ENCODE peak calls at places on chromosomes 3 and 15, in four cellular contexts. One of them, this sample, is unnamed.

GRCh38 chr3:14418670-14419250 is 16.4 kb downstream of the SLC6A6 start:
- DNase-seq in HepG2: peak; percentile 87
- DNase-seq in K562: no peak
- DNase-seq in SK-N-SH: no peak
- DNase-seq in this sample: no peak

GRCh38 chr3:142448424-142448823 is 587 bp upstream of the XRN1 start:
- DNase-seq in HepG2: no peak
- DNase-seq in K562: peak; percentile 12
- DNase-seq in SK-N-SH: peak; percentile 42
- DNase-seq in this sample: no peak

GRCh38 chr15:84631706-84632272 is 22.3 kb downstream of the WDR73 start:
- DNase-seq in HepG2: peak; percentile 12
- DNase-seq in K562: peak; percentile 41
- DNase-seq in SK-N-SH: no peak
- DNase-seq in this sample: no peak

GRCh38 chr15:99427668-99428361 is 138.0 kb upstream of the MEF2A start:
- DNase-seq in HepG2: no peak
- DNase-seq in K562: no peak
- DNase-seq in SK-N-SH: no peak
- DNase-seq in this sample: no peak

GRCh38 chr3:41650406-41650805 is 311.5 kb downstream of the ULK4 start:
- DNase-seq in HepG2: no peak
- DNase-seq in K562: no peak
- DNase-seq in SK-N-SH: no peak
- DNase-seq in this sample: no peak

GRCh38 chr3:186691676-186692075 is 25.5 kb upstream of the KNG1 start:
- DNase-seq in HepG2: no peak
- DNase-seq in K562: no peak
- DNase-seq in SK-N-SH: no peak
- DNase-seq in this sample: no peak

GRCh38 chr3:16665282-16665741 is 60.1 kb upstream of the DAZL start:
- DNase-seq in HepG2: no peak
- DNase-seq in K562: peak; percentile 16
- DNase-seq in SK-N-SH: no peak
- DNase-seq in this sample: peak; percentile 43

GRCh38 chr15:80904941-80905532 is 84.6 kb downstream of the MESD start:
- DNase-seq in HepG2: no peak
- DNase-seq in K562: peak; percentile 12
- DNase-seq in SK-N-SH: no peak
- DNase-seq in this sample: no peak

GRCh38 chr3:55218577-55218976 is 268.5 kb downstream of the WNT5A start:
- DNase-seq in HepG2: no peak
- DNase-seq in K562: no peak
- DNase-seq in SK-N-SH: no peak
- DNase-seq in this sample: no peak

GRCh38 chr3:29268651-29269050 is 12.2 kb upstream of the RBMS3 start:
- DNase-seq in HepG2: no peak
- DNase-seq in K562: no peak
- DNase-seq in SK-N-SH: no peak
- DNase-seq in this sample: no peak

GRCh38 chr3:9398715-9399708 is 1.6 kb downstream of the SETD5 start:
- DNase-seq in HepG2: peak; percentile 62
- DNase-seq in K562: peak; percentile 80
- DNase-seq in SK-N-SH: no peak
- DNase-seq in this sample: no peak

GRCh38 chr15:83999396-84000120 is 236.0 kb upstream of the GOLGA6L4 start:
- DNase-seq in HepG2: no peak
- DNase-seq in K562: no peak
- DNase-seq in SK-N-SH: no peak
- DNase-seq in this sample: no peak

GRCh38 chr3:24096695-24097290 is 151.7 kb downstream of the NR1D2 start:
- DNase-seq in HepG2: no peak
- DNase-seq in K562: no peak
- DNase-seq in SK-N-SH: no peak
- DNase-seq in this sample: no peak

GRCh38 chr15:35117508-35118280 is 32.6 kb upstream of the NANOGP8 start:
- DNase-seq in HepG2: no peak
- DNase-seq in K562: no peak
- DNase-seq in SK-N-SH: no peak
- DNase-seq in this sample: no peak

GRCh38 chr3:103499132-103499885 is 1064.5 kb downstream of the ZPLD1 start:
- DNase-seq in HepG2: no peak
- DNase-seq in K562: no peak
- DNase-seq in SK-N-SH: no peak
- DNase-seq in this sample: no peak

GRCh38 chr3:33001889-33002288 is 50.4 kb downstream of the CCR4 start:
- DNase-seq in HepG2: no peak
- DNase-seq in K562: no peak
- DNase-seq in SK-N-SH: no peak
- DNase-seq in this sample: no peak

GRCh38 chr3:30681276-30682211 is 75.1 kb downstream of the TGFBR2 start:
- DNase-seq in HepG2: no peak
- DNase-seq in K562: no peak
- DNase-seq in SK-N-SH: peak; percentile 65
- DNase-seq in this sample: no peak

GRCh38 chr3:163347944-163348343 is 1730.4 kb downstream of the SI start:
- DNase-seq in HepG2: no peak
- DNase-seq in K562: no peak
- DNase-seq in SK-N-SH: no peak
- DNase-seq in this sample: no peak

GRCh38 chr3:83076041-83076440 is 1314.6 kb upstream of the GBE1 start:
- DNase-seq in HepG2: no peak
- DNase-seq in K562: no peak
- DNase-seq in SK-N-SH: no peak
- DNase-seq in this sample: no peak

GRCh38 chr3:24596626-24597025 is 102.0 kb upstream of the THRB start:
- DNase-seq in HepG2: no peak
- DNase-seq in K562: no peak
- DNase-seq in SK-N-SH: no peak
- DNase-seq in this sample: no peak

GRCh38 chr3:57794501-57794900 is 38.4 kb downstream of the SLMAP start:
- DNase-seq in HepG2: no peak
- DNase-seq in K562: no peak
- DNase-seq in SK-N-SH: no peak
- DNase-seq in this sample: no peak

GRCh38 chr15:60390931-60391501 is 6.8 kb downstream of the ANXA2 start:
- DNase-seq in HepG2: peak; percentile 88
- DNase-seq in K562: peak; percentile 51
- DNase-seq in SK-N-SH: no peak
- DNase-seq in this sample: peak; percentile 87

GRCh38 chr3:142958707-142959106 is 4.8 kb downstream of the PAQR9 start:
- DNase-seq in HepG2: no peak
- DNase-seq in K562: peak; percentile 74
- DNase-seq in SK-N-SH: no peak
- DNase-seq in this sample: peak; percentile 71

GRCh38 chr3:106850429-106850828 is 526.8 kb upstream of the CCDC54 start:
- DNase-seq in HepG2: no peak
- DNase-seq in K562: no peak
- DNase-seq in SK-N-SH: no peak
- DNase-seq in this sample: no peak
- TF ChIP-seq RAD21 in HepG2: no peak
- TF ChIP-seq RAD21 in K562: no peak
- TF ChIP-seq RAD21 in SK-N-SH: no peak
- TF ChIP-seq RAD21 in this sample: no peak

GRCh38 chr15:95447486-95447885 is 883.0 kb upstream of the NR2F2 start:
- DNase-seq in HepG2: no peak
- DNase-seq in K562: no peak
- DNase-seq in SK-N-SH: no peak
- DNase-seq in this sample: no peak

GRCh38 chr15:95449229-95449628 is 881.3 kb upstream of the NR2F2 start:
- DNase-seq in HepG2: no peak
- DNase-seq in K562: no peak
- DNase-seq in SK-N-SH: no peak
- DNase-seq in this sample: no peak

GRCh38 chr15:95446854-95447253 is 883.6 kb upstream of the NR2F2 start:
- DNase-seq in HepG2: no peak
- DNase-seq in K562: no peak
- DNase-seq in SK-N-SH: no peak
- DNase-seq in this sample: no peak

GRCh38 chr15:95450413-95450812 is 880.1 kb upstream of the NR2F2 start:
- DNase-seq in HepG2: no peak
- DNase-seq in K562: no peak
- DNase-seq in SK-N-SH: no peak
- DNase-seq in this sample: no peak

DNA sequence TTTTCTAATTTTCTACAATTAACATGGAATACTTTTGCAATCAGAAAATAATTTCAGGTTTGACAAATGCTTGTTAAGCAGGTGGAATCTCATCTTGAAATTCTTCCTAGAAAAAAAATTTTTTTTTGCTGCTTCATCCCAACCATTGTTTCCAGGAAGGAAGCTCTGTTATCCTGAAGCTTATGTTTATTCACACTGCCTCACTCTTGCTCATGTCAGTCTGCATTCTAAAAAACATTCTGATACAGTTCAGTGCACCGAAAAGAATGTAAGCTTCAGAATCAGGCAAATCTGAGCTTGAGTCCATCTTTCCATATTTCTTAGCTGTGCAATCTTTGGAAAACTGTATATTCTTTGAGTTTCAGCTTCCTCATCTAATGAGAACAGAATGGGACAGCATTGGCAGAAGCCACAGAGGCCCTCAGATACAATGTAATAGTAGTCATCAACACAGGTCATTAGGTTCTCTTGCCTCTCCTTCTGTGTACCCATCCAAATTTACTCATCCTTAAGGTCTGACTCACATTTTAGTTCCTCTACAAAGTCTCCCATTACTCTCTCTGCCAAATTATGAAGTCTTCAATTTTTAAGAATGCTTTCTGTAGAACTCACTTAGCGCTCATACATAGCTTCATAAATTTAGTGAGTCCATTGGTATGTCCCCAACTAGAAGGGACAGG is 881.8 kb upstream of the NR2F2 start:
- DNase-seq in HepG2: no peak
- DNase-seq in K562: no peak
- DNase-seq in SK-N-SH: no peak
- DNase-seq in this sample: no peak
- TF ChIP-seq ELF1 in HepG2: no peak
- TF ChIP-seq ELF1 in K562: no peak
- TF ChIP-seq ELF1 in SK-N-SH: no peak
- TF ChIP-seq ELF1 in this sample: no peak

GRCh38 chr3:49661281-49661680 is 12.9 kb upstream of the APEH start:
- DNase-seq in HepG2: no peak
- DNase-seq in K562: no peak
- DNase-seq in SK-N-SH: no peak
- DNase-seq in this sample: no peak
- TF ChIP-seq REST in HepG2: no peak
- TF ChIP-seq REST in K562: no peak
- TF ChIP-seq REST in SK-N-SH: no peak
- TF ChIP-seq REST in this sample: no peak

DNA sequence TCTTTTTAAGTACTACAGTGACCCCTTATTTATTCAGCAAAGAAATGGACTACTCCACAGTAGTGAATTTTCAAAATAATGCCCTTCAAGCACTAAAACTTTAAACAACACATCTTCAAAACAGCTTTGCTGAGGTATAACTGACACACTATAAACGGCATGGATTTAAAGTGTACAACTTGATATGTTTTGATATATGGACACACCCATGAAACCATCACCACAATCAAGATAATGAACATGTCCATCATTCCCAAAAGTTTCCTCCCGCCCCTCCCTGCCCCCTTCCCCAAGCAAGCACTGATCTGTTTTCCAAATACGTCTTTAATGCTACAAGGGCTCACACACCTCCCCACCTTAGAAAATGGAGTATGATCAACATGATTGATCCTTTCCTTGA is 1.6 kb upstream of the FURIN start:
- DNase-seq in HepG2: no peak
- DNase-seq in K562: no peak
- DNase-seq in SK-N-SH: no peak
- DNase-seq in this sample: no peak
- TF ChIP-seq RAD21 in HepG2: no peak
- TF ChIP-seq RAD21 in K562: no peak
- TF ChIP-seq RAD21 in SK-N-SH: no peak
- TF ChIP-seq RAD21 in this sample: no peak

DNA sequence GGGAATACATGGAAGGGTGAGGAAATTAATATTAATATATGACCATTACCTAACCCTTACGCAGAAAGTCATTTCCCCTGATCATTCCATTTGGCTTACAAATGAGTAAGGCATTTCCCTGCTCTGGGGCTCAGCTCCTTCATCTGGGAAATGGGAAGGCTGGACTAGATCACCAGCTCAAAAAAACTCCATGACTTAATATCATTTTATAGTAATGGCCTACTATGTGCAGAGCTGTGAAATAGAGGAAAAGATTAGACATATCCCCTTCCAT is 46.3 kb downstream of the HRH1 start:
- DNase-seq in HepG2: no peak
- DNase-seq in K562: no peak
- DNase-seq in SK-N-SH: no peak
- DNase-seq in this sample: no peak
- TF ChIP-seq ELF1 in HepG2: no peak
- TF ChIP-seq ELF1 in K562: no peak
- TF ChIP-seq ELF1 in SK-N-SH: no peak
- TF ChIP-seq ELF1 in this sample: no peak

This sample was measured in HCT116.